ENCODE peak calls at places on chromosomes 1 and 21, in six cellular contexts. R, H, U, C, G and N are unnamed samples.

GRCh38 chr1:212457740-212458338 is 25.1 kb downstream of the NENF start:
- DNase-seq in R (peak), H (peak), U (peak), C (peak), G (peak), N (peak)

GRCh38 chr1:77056525-77056924 is 162.7 kb downstream of the PIGK start:
- DNase-seq in R (no peak), H (no peak), U (no peak), C (no peak), G (no peak), N (no peak)

GRCh38 chr1:26094677-26095383 is 16.8 kb upstream of the PDIK1L start:
- DNase-seq in R (no peak), H (no peak), U (peak), C (peak), G (peak), N (peak)

GRCh38 chr1:153648000-153648643 is 10.4 kb upstream of the SNAPIN start:
- DNase-seq in R (no peak), H (no peak), U (no peak), C (no peak), G (no peak), N (no peak)

GRCh38 chr1:95703046-95703445 is 469.0 kb downstream of the RWDD3 start:
- DNase-seq in R (no peak), H (no peak), U (no peak), C (no peak), G (no peak), N (no peak)

GRCh38 chr21:41217656-41218380 is 49.9 kb downstream of the BACE2 start:
- DNase-seq in R (peak), H (no peak), U (peak), C (no peak), G (peak), N (no peak)

GRCh38 chr1:211236633-211237321 is 22.4 kb upstream of the RCOR3 start:
- DNase-seq in R (peak), H (no peak), U (no peak), C (no peak), G (no peak), N (peak)

GRCh38 chr1:218991089-218991488 is 182.6 kb upstream of the LYPLAL1 start:
- DNase-seq in R (no peak), H (no peak), U (no peak), C (no peak), G (no peak), N (no peak)

GRCh38 chr1:63323866-63324778 is 1.8 kb downstream of the FOXD3 start:
- DNase-seq in R (no peak), H (peak), U (no peak), C (no peak), G (peak), N (no peak)

GRCh38 chr1:96329121-96329520 is 392.5 kb upstream of the PTBP2 start:
- DNase-seq in R (peak), H (no peak), U (no peak), C (no peak), G (no peak), N (peak)

GRCh38 chr1:14615539-14616218 is 17.2 kb downstream of the KAZN start:
- DNase-seq in R (no peak), H (no peak), U (no peak), C (no peak), G (no peak), N (no peak)

GRCh38 chr21:14943636-14944035 is 121.2 kb downstream of the NRIP1 start:
- DNase-seq in R (peak), H (no peak), U (no peak), C (no peak), G (no peak), N (no peak)

GRCh38 chr1:56072310-56072709 is 507.1 kb downstream of the PLPP3 start:
- DNase-seq in R (no peak), H (no peak), U (no peak), C (no peak), G (no peak), N (no peak)

GRCh38 chr1:78035121-78035520 is 10.6 kb upstream of the GIPC2 start:
- DNase-seq in R (peak), H (no peak), U (no peak), C (no peak), G (no peak), N (peak)

GRCh38 chr21:27532081-27532480 is 565.2 kb upstream of the ADAMTS5 start:
- DNase-seq in R (peak), H (no peak), U (no peak), C (no peak), G (no peak), N (peak)

GRCh38 chr1:12479311-12479710 is 138.7 kb downstream of the DHRS3 start:
- DNase-seq in R (no peak), H (no peak), U (no peak), C (no peak), G (no peak), N (no peak)

GRCh38 chr1:208757846-208758245 is 513.7 kb upstream of the PLXNA2 start:
- DNase-seq in R (no peak), H (no peak), U (no peak), C (no peak), G (no peak), N (no peak)

GRCh38 chr1:100624886-100625430 is 87.0 kb downstream of the GPR88 start:
- DNase-seq in R (peak), H (no peak), U (no peak), C (no peak), G (no peak), N (peak)

GRCh38 chr1:27603962-27604578 is at the start of gene AHDC1:
- DNase-seq in R (peak), H (peak), U (peak), C (no peak), G (peak), N (peak)

GRCh38 chr1:202589190-202589680 is 121.0 kb downstream of the SYT2 start:
- DNase-seq in R (peak), H (no peak), U (peak), C (peak), G (peak), N (peak)

GRCh38 chr1:51284487-51284954 is 45.8 kb downstream of the TTC39A start:
- DNase-seq in R (peak), H (no peak), U (no peak), C (no peak), G (no peak), N (no peak)

GRCh38 chr21:43917515-43918384 is 52.7 kb downstream of the AGPAT3 start:
- DNase-seq in R (no peak), H (no peak), U (no peak), C (no peak), G (no peak), N (no peak)

DNA sequence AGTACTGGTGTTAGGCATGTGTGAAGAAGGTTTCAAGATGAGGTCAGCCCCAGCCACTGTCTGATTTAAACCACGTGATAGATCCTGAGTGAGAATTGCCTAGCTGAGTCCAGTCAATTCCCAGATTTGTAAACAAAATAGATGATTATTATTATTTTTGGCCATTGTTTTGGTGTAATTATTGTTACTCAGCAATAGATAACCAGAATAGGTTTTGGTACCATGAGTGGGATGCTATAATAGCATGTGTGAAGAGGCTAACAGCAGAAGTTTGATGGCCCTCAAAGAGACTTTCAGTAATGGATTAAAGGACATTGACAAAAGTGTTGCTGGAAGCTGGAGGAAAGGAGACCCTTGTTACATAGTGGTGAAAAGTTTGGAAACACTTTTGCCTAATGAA is 214.8 kb downstream of the BACH1 start:
- DNase-seq in R (no peak), H (no peak), U (no peak), C (no peak), G (no peak), N (no peak)
- H3K18ac ChIP-seq in R (no peak), H (no peak), U (no peak), C (no peak), G (no peak), N (no peak)

DNA sequence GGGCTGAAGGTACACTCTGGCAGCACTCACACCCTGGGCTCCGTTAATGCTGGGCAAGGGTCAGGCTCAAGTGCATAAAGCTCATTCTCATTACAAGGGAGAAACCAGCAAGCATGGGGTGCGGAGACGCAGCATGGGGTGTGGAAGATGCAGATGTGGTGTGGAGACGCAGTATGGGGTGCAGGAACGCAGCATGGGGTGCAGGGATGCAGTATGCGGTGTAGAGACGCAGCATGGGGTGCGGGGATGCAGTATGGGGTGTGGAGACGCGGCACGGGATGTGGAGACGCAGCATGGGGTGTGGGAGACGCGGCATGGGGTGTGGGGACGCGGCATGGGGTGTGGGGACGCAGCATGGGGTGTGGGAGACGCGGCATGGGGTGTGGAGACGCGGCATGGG is 390.7 kb downstream of the NPHP4 start:
- DNase-seq in R (no peak), H (no peak), U (no peak), C (no peak), G (no peak), N (no peak)
- H2BK15ac ChIP-seq in R (no peak), H (peak), U (no peak), C (peak), G (no peak), N (no peak)

DNA sequence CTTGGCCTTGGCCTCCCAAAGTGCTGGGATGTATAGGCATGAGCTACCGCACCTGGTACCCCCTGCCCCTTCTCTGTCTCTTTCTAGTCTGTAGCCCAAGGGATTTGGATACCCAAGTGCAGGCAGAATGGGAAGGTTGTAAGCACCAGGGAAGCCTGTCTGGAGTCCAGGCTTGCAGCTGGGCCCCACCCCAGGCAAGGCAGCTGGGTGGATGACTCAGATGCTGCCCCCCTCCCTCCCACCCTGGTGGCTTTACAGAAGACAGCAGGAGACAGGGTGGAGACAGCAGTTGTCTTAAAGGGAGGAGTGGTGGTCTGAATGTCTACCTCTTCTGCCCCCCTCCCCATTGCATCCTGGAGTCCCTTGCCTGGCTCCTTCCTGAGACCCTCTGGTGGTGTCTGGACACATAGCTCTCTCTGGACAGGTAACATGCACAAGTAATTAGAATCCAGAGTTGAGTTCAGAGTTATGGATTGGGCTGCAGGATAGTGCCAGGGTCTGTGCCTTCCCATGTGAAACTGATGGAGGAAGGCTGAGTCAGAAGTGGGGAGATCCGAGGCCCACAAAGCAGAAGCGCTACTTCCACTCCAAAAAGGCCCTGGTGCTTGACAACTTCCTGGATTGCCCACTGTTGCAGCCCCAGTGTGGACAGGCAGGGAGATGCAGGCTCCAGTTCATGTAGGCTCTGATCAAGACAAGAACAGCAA is 5.1 kb downstream of the LMNA start:
- DNase-seq in R (peak), H (no peak), U (peak), C (no peak), G (no peak), N (peak)
- H3K18ac ChIP-seq in R (peak), H (no peak), U (no peak), C (no peak), G (no peak), N (peak)

GRCh38 chr1:161260346-161260745 is 1.8 kb downstream of the PCP4L1 start:
- DNase-seq in R (no peak), H (no peak), U (no peak), C (no peak), G (no peak), N (no peak)

GRCh38 chr1:161258439-161259386 is at the start of gene PCP4L1:
- DNase-seq in R (peak), H (peak), U (peak), C (peak), G (peak), N (peak)

GRCh38 chr1:161259765-161260164 is 1.2 kb downstream of the PCP4L1 start:
- DNase-seq in R (no peak), H (no peak), U (no peak), C (no peak), G (no peak), N (no peak)

GRCh38 chr1:161261859-161262225 is 3.3 kb downstream of the PCP4L1 start:
- DNase-seq in R (no peak), H (no peak), U (no peak), C (no peak), G (no peak), N (no peak)

GRCh38 chr1:161260939-161261858 is 2.7 kb downstream of the PCP4L1 start:
- DNase-seq in R (no peak), H (no peak), U (no peak), C (no peak), G (no peak), N (no peak)
- H2BK15ac ChIP-seq in R (no peak), H (no peak), U (no peak), C (peak), G (no peak), N (no peak)

GRCh38 chr21:31660134-31660565 is 657 bp downstream of the SOD1 start:
- DNase-seq in R (no peak), H (no peak), U (peak), C (no peak), G (no peak), N (peak)
- H3K18ac ChIP-seq in R (no peak), H (peak), U (peak), C (peak), G (no peak), N (peak)

GRCh38 chr1:53532912-53533311 is 73.7 kb downstream of the DMRTB1 start:
- DNase-seq in R (no peak), H (no peak), U (peak), C (no peak), G (no peak), N (no peak)
- H2BK15ac ChIP-seq in R (no peak), H (no peak), U (no peak), C (no peak), G (no peak), N (no peak)

GRCh38 chr1:43001434-43001833 is 42.8 kb upstream of the SLC2A1 start:
- DNase-seq in R (no peak), H (no peak), U (no peak), C (no peak), G (no peak), N (no peak)

GRCh38 chr1:43004587-43005459 is 46.2 kb upstream of the SLC2A1 start:
- DNase-seq in R (no peak), H (no peak), U (no peak), C (no peak), G (no peak), N (no peak)

GRCh38 chr1:43000271-43000670 is 41.6 kb upstream of the SLC2A1 start:
- DNase-seq in R (no peak), H (no peak), U (no peak), C (no peak), G (no peak), N (no peak)

GRCh38 chr1:43005460-43006351 is 47.0 kb upstream of the SLC2A1 start:
- DNase-seq in R (no peak), H (peak), U (peak), C (no peak), G (peak), N (no peak)

DNA sequence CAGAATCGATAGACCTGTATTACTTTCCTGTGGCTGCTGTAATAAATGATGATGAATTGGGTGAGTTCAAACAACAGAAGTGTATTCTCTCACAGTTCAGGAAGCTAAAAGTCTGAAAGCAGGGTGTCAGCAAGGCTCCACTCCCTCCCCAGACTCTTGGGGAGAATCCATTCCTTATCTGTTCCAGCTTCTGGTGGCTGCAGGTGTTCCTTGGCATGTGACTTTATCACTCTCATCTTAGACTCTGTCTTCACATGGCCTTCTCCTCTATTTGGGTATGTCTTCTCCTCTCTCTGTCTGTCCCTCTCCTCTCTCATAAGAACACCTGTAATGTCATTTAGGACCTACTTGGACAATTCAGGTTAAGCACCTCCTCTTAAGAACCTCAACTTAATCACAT is 44.1 kb upstream of the SLC2A1 start:
- DNase-seq in R (no peak), H (no peak), U (no peak), C (no peak), G (no peak), N (no peak)
- H3K18ac ChIP-seq in R (no peak), H (no peak), U (no peak), C (no peak), G (no peak), N (no peak)

DNA sequence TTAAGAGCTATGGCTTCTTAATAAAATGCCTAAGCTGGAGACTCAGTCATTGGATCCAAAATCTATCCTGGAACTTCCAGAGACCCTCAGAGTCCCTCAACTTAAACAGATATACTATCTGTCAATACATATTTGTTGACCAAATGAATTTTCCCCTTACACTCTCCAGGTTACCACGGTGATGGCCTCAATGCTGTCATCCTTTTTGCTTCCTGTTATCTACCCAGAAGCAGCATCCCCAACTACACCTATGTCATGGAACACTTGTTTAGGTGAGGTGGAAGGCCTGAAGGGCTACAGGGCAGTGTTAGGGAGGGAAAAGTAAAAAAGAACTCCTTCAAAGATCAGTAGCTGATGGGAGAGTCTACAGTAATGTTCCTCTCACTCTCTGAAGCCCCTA is 4.4 kb upstream of the C1orf56 start:
- DNase-seq in R (no peak), H (no peak), U (no peak), C (no peak), G (no peak), N (no peak)
- H2BK15ac ChIP-seq in R (no peak), H (no peak), U (no peak), C (no peak), G (no peak), N (no peak)

GRCh38 chr1:224328644-224329043 is 1.3 kb downstream of the NVL start:
- DNase-seq in R (no peak), H (no peak), U (no peak), C (no peak), G (no peak), N (no peak)

GRCh38 chr1:224331326-224331725 is 1.4 kb upstream of the NVL start:
- DNase-seq in R (no peak), H (no peak), U (no peak), C (no peak), G (no peak), N (no peak)

GRCh38 chr1:224329842-224330753 is at the start of gene NVL:
- DNase-seq in R (peak), H (peak), U (peak), C (peak), G (peak), N (peak)

GRCh38 chr1:224331824-224332223 is 1.9 kb upstream of the NVL start:
- DNase-seq in R (no peak), H (no peak), U (no peak), C (no peak), G (no peak), N (no peak)

GRCh38 chr1:224329484-224329841 is 509 bp downstream of the NVL start:
- DNase-seq in R (peak), H (no peak), U (no peak), C (no peak), G (no peak), N (no peak)
- H3K18ac ChIP-seq in R (no peak), H (peak), U (no peak), C (no peak), G (no peak), N (no peak)

DNA sequence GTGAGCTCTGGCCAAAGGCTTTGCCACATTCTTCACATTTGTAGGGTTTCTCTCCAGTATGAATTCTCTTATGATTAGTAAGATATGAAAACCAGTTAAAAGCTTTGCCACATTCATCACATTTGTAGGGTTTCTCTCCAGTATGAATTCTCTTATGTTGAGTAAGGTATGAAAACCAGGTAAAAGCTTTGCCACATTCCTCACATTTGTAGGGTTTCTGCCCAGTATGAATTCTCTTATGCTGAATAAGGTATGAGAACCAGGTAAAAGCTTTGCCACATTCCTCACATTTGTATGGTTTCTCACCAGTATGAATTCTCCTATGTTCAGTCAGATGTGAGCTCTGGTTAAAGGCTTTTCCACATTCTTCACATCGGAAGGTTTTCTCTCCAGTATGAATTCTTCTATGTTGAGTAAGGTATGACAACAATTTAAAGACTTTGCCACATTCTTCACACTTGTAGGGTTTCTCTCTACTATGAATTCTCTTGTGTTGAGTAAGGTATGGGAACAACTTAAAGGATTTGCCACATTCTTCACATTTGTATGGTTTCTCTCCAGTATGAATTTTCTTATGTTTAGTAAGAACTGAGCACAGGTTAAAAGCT is 20.7 kb downstream of the ZNF695 start:
- DNase-seq in R (no peak), H (no peak), U (peak), C (no peak), G (no peak), N (peak)
- H2BK15ac ChIP-seq in R (no peak), H (no peak), U (no peak), C (no peak), G (no peak), N (no peak)